ENCODE peak calls at places on chromosome 2, in eight cellular contexts. P, H, D, J, K, Y, W and I are unnamed samples.

GRCh38 chr2:174192664-174193063 is 55.7 kb downstream of the OLA1 start:
- DNase-seq in Y (no peak), P (no peak), K (no peak), J (no peak), D (no peak), H (no peak), W (no peak), I (no peak)

GRCh38 chr2:27705851-27706622 is 42.3 kb downstream of the SLC4A1AP start:
- DNase-seq in K (no peak), H (no peak), P (peak; percentile 96), W (peak; percentile 27), Y (peak; percentile 89), D (no peak), J (no peak), I (peak; percentile 76)

GRCh38 chr2:52536929-52537460 is 1230.6 kb upstream of the CHAC2 start:
- DNase-seq in P (no peak), D (no peak), K (no peak), W (no peak), H (no peak), J (no peak), Y (no peak), I (no peak)

GRCh38 chr2:96146151-96146880 is 1.1 kb upstream of the DUSP2 start:
- DNase-seq in W (peak; percentile 57), D (no peak), P (peak; percentile 63), J (peak; percentile 85), Y (peak; percentile 92), K (peak; percentile 87), H (peak; percentile 80), I (no peak)

GRCh38 chr2:152335016-152335850 is at the start of gene FMNL2:
- DNase-seq in W (peak; percentile 82), J (peak; percentile 34), P (peak; percentile 90), Y (peak; percentile 94), D (peak; percentile 94), H (peak; percentile 70), K (peak; percentile 41), I (peak; percentile 76)

GRCh38 chr2:15182275-15182674 is 378.9 kb downstream of the NBAS start:
- DNase-seq in W (no peak), J (no peak), K (no peak), P (no peak), D (no peak), Y (no peak), H (no peak), I (no peak)

GRCh38 chr2:191675807-191676667 is 1.9 kb upstream of the NABP1 start:
- DNase-seq in H (no peak), K (peak; percentile 43), P (peak; percentile 28), D (no peak), J (peak; percentile 18), W (peak; percentile 23), Y (peak; percentile 83), I (no peak)

GRCh38 chr2:126038901-126039300 is 617.1 kb upstream of the GYPC start:
- DNase-seq in P (no peak), H (no peak), K (no peak), W (no peak), D (no peak), Y (no peak), J (no peak), I (no peak)

GRCh38 chr2:179825494-179825893 is 35.9 kb downstream of the ZNF385B start:
- DNase-seq in H (no peak), D (no peak), W (no peak), P (peak; percentile 12), J (no peak), K (no peak), Y (no peak), I (no peak)

GRCh38 chr2:148658807-148659722 is 14.5 kb downstream of the EPC2 start:
- DNase-seq in K (no peak), W (no peak), Y (no peak), P (peak; percentile 39), J (no peak), D (no peak), H (peak; percentile 8), I (no peak)

GRCh38 chr2:234980476-234981187 is 28.8 kb downstream of the SH3BP4 start:
- DNase-seq in D (no peak), Y (no peak), W (no peak), K (no peak), P (peak; percentile 67), J (no peak), H (no peak), I (no peak)